ENCODE peak calls at places on chromosomes 13 and 19, in seven cellular contexts. One of them, this sample, is unnamed.

GRCh38 chr19:7418575-7418974 is 69.8 kb downstream of the ARHGEF18 start:
- DNase-seq in RWPE1: no peak
- DNase-seq in RWPE2: no peak
- DNase-seq in WTC11: no peak
- DNase-seq in Calu3: no peak
- DNase-seq in astrocyte: no peak
- DNase-seq in lower lobe of right lung: no peak
- DNase-seq in this sample: no peak

GRCh38 chr19:43957891-43958290 is 6.9 kb downstream of the ZNF221 start:
- DNase-seq in RWPE2: no peak
- DNase-seq in lower lobe of right lung: no peak
- DNase-seq in WTC11: no peak
- DNase-seq in Calu3: no peak
- DNase-seq in astrocyte: peak
- DNase-seq in RWPE1: no peak
- DNase-seq in this sample: no peak

GRCh38 chr13:113123226-113124150 is 889 bp downstream of the F10 start:
- DNase-seq in astrocyte: no peak
- DNase-seq in Calu3: no peak
- DNase-seq in RWPE1: no peak
- DNase-seq in RWPE2: no peak
- DNase-seq in WTC11: peak
- DNase-seq in lower lobe of right lung: peak
- DNase-seq in this sample: no peak

GRCh38 chr19:54206030-54206830 is 5.6 kb downstream of the RPS9 start:
- DNase-seq in RWPE1: no peak
- DNase-seq in lower lobe of right lung: peak
- DNase-seq in astrocyte: no peak
- DNase-seq in RWPE2: no peak
- DNase-seq in Calu3: no peak
- DNase-seq in WTC11: no peak
- DNase-seq in this sample: no peak

GRCh38 chr13:69856331-69856730 is 251.3 kb upstream of the ATXN8OS start:
- DNase-seq in Calu3: peak
- DNase-seq in WTC11: no peak
- DNase-seq in astrocyte: peak
- DNase-seq in RWPE1: peak
- DNase-seq in lower lobe of right lung: no peak
- DNase-seq in RWPE2: no peak
- DNase-seq in this sample: no peak

GRCh38 chr13:102422690-102423089 is 20.8 kb upstream of the FGF14 start:
- DNase-seq in RWPE1: no peak
- DNase-seq in RWPE2: no peak
- DNase-seq in astrocyte: no peak
- DNase-seq in Calu3: no peak
- DNase-seq in lower lobe of right lung: no peak
- DNase-seq in WTC11: no peak
- DNase-seq in this sample: no peak

GRCh38 chr19:42555317-42555716 is 27.0 kb upstream of the CEACAM1 start:
- DNase-seq in RWPE2: no peak
- DNase-seq in WTC11: no peak
- DNase-seq in RWPE1: no peak
- DNase-seq in lower lobe of right lung: no peak
- DNase-seq in Calu3: no peak
- DNase-seq in astrocyte: no peak
- DNase-seq in this sample: no peak

GRCh38 chr19:49713236-49713845 is 22.4 kb downstream of the CPT1C start:
- DNase-seq in lower lobe of right lung: no peak
- DNase-seq in RWPE2: no peak
- DNase-seq in WTC11: no peak
- DNase-seq in RWPE1: peak
- DNase-seq in astrocyte: no peak
- DNase-seq in Calu3: no peak
- DNase-seq in this sample: no peak

GRCh38 chr19:53813996-53814395 is 10.1 kb downstream of the NLRP12 start:
- DNase-seq in astrocyte: peak
- DNase-seq in RWPE2: no peak
- DNase-seq in WTC11: no peak
- DNase-seq in RWPE1: no peak
- DNase-seq in lower lobe of right lung: no peak
- DNase-seq in Calu3: no peak
- DNase-seq in this sample: no peak

GRCh38 chr19:7476941-7477494 is 11.8 kb downstream of the PEX11G start:
- DNase-seq in RWPE2: no peak
- DNase-seq in RWPE1: no peak
- DNase-seq in WTC11: no peak
- DNase-seq in astrocyte: no peak
- DNase-seq in Calu3: no peak
- DNase-seq in lower lobe of right lung: no peak
- DNase-seq in this sample: no peak

GRCh38 chr19:4913996-4914735 is 4.9 kb downstream of the UHRF1 start:
- DNase-seq in RWPE2: no peak
- DNase-seq in WTC11: no peak
- DNase-seq in RWPE1: no peak
- DNase-seq in lower lobe of right lung: no peak
- DNase-seq in astrocyte: peak
- DNase-seq in Calu3: no peak
- DNase-seq in this sample: no peak

DNA sequence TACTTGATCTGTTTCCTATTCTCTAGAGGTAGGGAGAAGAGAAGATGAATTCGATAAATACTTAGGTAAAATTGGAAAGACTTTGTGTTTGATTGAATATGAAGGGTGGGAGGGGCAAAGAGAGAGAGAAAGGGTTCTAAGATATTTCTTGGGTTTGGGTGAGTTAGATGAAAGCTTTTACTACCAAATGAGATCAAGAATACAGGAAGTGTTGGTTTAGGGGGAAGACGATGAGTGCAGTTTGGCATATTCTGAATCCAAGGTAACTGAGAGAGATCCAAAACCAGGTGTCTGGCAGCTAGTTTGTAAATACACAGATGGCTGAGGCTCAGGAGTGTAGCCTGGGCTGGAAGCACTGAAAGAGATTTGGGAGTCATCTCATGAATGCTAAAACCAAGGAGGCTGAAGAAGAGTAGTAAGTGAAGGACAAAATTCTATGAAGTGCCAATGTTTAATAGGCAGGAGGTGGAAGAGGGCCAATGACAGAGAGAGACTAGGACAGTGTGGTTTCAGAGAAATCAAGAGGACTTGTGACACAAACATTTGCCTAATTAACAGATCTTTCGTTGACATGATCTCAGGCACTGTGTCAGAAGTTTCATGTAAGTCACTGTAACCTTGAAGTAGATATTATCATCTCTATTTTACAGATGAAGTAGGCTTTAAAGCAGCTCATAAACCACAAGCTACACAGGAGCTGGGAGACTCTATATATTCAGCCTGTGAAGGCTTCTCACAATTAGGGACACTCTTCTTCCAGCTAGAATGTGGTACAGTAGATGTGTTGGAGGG is 70.2 kb upstream of the ZDHHC20 start:
- DNase-seq in Calu3: no peak
- DNase-seq in lower lobe of right lung: no peak
- DNase-seq in RWPE2: no peak
- DNase-seq in WTC11: no peak
- DNase-seq in RWPE1: no peak
- DNase-seq in astrocyte: no peak
- DNase-seq in this sample: no peak
- TF ChIP-seq CTCF in Calu3: no peak
- TF ChIP-seq CTCF in lower lobe of right lung: no peak
- TF ChIP-seq CTCF in RWPE2: no peak
- TF ChIP-seq CTCF in WTC11: no peak
- TF ChIP-seq CTCF in RWPE1: no peak
- TF ChIP-seq CTCF in astrocyte: no peak
- TF ChIP-seq CTCF in this sample: no peak

GRCh38 chr13:45821861-45822260 is 29.7 kb downstream of the SIAH3 start:
- DNase-seq in lower lobe of right lung: no peak
- DNase-seq in astrocyte: no peak
- DNase-seq in RWPE2: no peak
- DNase-seq in WTC11: no peak
- DNase-seq in RWPE1: no peak
- DNase-seq in Calu3: no peak
- DNase-seq in this sample: no peak

GRCh38 chr13:45812599-45813372 is 38.8 kb downstream of the SIAH3 start:
- DNase-seq in WTC11: no peak
- DNase-seq in RWPE2: no peak
- DNase-seq in lower lobe of right lung: no peak
- DNase-seq in Calu3: no peak
- DNase-seq in RWPE1: no peak
- DNase-seq in astrocyte: no peak
- DNase-seq in this sample: no peak

GRCh38 chr13:45820106-45820838 is 31.3 kb downstream of the SIAH3 start:
- DNase-seq in astrocyte: no peak
- DNase-seq in Calu3: no peak
- DNase-seq in RWPE2: no peak
- DNase-seq in lower lobe of right lung: no peak
- DNase-seq in RWPE1: no peak
- DNase-seq in WTC11: no peak
- DNase-seq in this sample: no peak

GRCh38 chr13:45823583-45823982 is 28.0 kb downstream of the SIAH3 start:
- DNase-seq in RWPE2: no peak
- DNase-seq in astrocyte: no peak
- DNase-seq in RWPE1: no peak
- DNase-seq in WTC11: no peak
- DNase-seq in lower lobe of right lung: no peak
- DNase-seq in Calu3: no peak
- DNase-seq in this sample: no peak

DNA sequence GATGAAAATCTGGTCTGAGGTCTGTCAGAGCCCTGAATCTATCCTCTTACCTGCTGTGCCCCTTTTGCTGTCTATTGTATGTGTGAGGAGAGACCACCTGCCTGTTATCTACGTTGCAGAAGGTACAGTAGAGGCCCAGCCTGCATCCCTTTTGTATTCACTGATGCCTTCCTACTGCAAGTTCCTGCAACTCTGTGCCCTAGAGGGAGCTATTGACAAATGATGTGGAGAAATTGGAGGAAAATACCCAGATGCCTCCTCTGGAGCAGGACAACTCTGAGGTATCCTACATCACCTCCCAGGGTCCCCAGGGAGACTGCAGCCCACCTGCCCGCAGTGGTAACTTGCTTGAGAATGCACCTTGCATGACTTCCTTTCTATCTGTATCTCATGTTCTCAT is 33.7 kb downstream of the SIAH3 start:
- DNase-seq in Calu3: no peak
- DNase-seq in astrocyte: no peak
- DNase-seq in WTC11: no peak
- DNase-seq in RWPE2: no peak
- DNase-seq in RWPE1: no peak
- DNase-seq in lower lobe of right lung: no peak
- DNase-seq in this sample: no peak
- TF ChIP-seq CTCF in Calu3: no peak
- TF ChIP-seq CTCF in astrocyte: no peak
- TF ChIP-seq CTCF in WTC11: no peak
- TF ChIP-seq CTCF in RWPE2: peak
- TF ChIP-seq CTCF in RWPE1: no peak
- TF ChIP-seq CTCF in lower lobe of right lung: no peak
- TF ChIP-seq CTCF in this sample: peak

DNA sequence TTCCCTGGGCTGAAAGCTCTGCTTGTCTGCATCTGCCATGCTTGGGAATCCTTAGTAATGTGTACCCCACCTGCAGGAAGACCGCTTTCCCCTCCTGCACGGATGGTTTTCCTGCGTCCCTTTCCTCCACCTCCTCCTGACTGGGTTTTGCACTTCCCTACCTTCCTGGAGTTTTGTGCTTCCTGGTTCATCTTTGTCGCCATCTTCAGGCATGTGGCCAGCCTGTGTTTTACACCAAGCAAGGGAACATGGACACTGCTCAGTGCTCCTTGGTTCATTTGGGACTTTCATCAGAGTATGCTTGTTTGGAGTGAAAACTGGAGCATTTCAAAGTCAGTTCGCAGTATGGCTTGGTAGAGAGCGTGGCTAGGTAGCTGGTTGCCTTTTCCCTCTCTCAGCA is 30.7 kb downstream of the ERICH6B start:
- DNase-seq in astrocyte: no peak
- DNase-seq in lower lobe of right lung: no peak
- DNase-seq in RWPE2: no peak
- DNase-seq in WTC11: no peak
- DNase-seq in Calu3: no peak
- DNase-seq in RWPE1: peak
- DNase-seq in this sample: no peak
- TF ChIP-seq CTCF in astrocyte: no peak
- TF ChIP-seq CTCF in lower lobe of right lung: no peak
- TF ChIP-seq CTCF in RWPE2: peak
- TF ChIP-seq CTCF in WTC11: no peak
- TF ChIP-seq CTCF in Calu3: no peak
- TF ChIP-seq CTCF in RWPE1: no peak
- TF ChIP-seq CTCF in this sample: peak

GRCh38 chr19:38043649-38044144 is 136.7 kb downstream of the SIPA1L3 start:
- DNase-seq in RWPE1: no peak
- DNase-seq in WTC11: no peak
- DNase-seq in lower lobe of right lung: no peak
- DNase-seq in Calu3: no peak
- DNase-seq in RWPE2: no peak
- DNase-seq in astrocyte: no peak
- DNase-seq in this sample: no peak

GRCh38 chr19:38042132-38042531 is 135.1 kb downstream of the SIPA1L3 start:
- DNase-seq in lower lobe of right lung: no peak
- DNase-seq in astrocyte: no peak
- DNase-seq in RWPE2: no peak
- DNase-seq in WTC11: no peak
- DNase-seq in RWPE1: no peak
- DNase-seq in Calu3: no peak
- DNase-seq in this sample: no peak

GRCh38 chr19:38045554-38046253 is 138.7 kb downstream of the SIPA1L3 start:
- DNase-seq in WTC11: no peak
- DNase-seq in RWPE1: no peak
- DNase-seq in Calu3: no peak
- DNase-seq in lower lobe of right lung: no peak
- DNase-seq in astrocyte: no peak
- DNase-seq in RWPE2: no peak
- DNase-seq in this sample: no peak

GRCh38 chr19:38046254-38047047 is 139.4 kb downstream of the SIPA1L3 start:
- DNase-seq in RWPE1: no peak
- DNase-seq in WTC11: no peak
- DNase-seq in RWPE2: no peak
- DNase-seq in lower lobe of right lung: no peak
- DNase-seq in Calu3: no peak
- DNase-seq in astrocyte: no peak
- DNase-seq in this sample: no peak

DNA sequence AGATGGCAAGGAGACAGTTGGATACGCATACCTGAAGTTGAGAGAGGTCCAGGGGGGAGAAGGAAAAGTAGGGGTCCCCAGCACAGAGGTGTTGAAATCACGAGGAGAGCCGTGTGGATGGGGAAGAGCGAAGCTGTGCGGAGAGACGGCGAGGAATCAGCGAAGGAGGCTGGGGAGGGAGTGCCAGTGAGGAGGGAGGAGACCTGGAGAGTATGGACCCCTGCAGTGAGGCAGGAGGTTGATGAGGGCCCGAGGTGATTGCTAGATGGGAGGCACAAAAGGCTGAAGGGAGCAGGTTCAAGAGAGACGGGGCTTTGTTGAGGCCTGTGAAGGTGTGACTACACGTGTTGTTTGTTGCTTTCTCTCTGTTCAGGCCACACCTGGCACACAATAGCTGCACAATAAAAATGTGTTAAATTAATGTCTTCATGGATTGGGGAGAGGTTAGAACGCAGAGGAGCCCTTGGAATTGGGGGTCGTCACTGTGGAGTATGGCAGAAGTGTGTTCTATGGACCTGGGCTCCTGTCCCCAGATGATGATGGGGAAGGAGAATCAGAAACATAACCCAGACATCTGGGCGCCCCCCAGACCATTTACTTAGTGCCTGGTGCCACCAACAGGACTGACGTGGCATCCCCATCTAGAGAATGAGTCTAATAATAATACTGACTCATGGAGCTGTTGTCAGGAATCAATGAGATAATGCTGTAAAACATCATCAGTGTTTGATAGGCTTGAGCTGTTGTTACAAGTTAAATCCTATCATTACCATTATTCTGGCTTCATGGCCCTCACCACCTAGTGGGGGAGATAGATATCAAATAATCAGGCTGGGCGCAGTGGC is 137.5 kb downstream of the SIPA1L3 start:
- DNase-seq in Calu3: no peak
- DNase-seq in astrocyte: peak
- DNase-seq in RWPE1: peak
- DNase-seq in WTC11: no peak
- DNase-seq in RWPE2: no peak
- DNase-seq in lower lobe of right lung: no peak
- DNase-seq in this sample: no peak
- TF ChIP-seq CTCF in Calu3: no peak
- TF ChIP-seq CTCF in astrocyte: peak
- TF ChIP-seq CTCF in RWPE1: no peak
- TF ChIP-seq CTCF in WTC11: no peak
- TF ChIP-seq CTCF in RWPE2: peak
- TF ChIP-seq CTCF in lower lobe of right lung: no peak
- TF ChIP-seq CTCF in this sample: peak

This sample was measured in chondrocyte.